ENCODE peak calls at places on chromosomes 6 and 20, in five cellular contexts. One of them, this sample, is unnamed.

GRCh38 chr6:108587258-108588059 is 26.7 kb downstream of the FOXO3 start:
- DNase-seq in A549: no peak
- DNase-seq in HepG2: peak; percentile 75
- DNase-seq in K562: no peak
- DNase-seq in GM12878: no peak
- DNase-seq in this sample: no peak

GRCh38 chr20:40535816-40536215 is 153.2 kb downstream of the MAFB start:
- DNase-seq in A549: no peak
- DNase-seq in HepG2: no peak
- DNase-seq in K562: no peak
- DNase-seq in GM12878: no peak
- DNase-seq in this sample: no peak

GRCh38 chr6:125995972-125996580 is 9.7 kb downstream of the TRMT11 start:
- DNase-seq in A549: peak; percentile 44
- DNase-seq in HepG2: peak; percentile 72
- DNase-seq in K562: peak; percentile 72
- DNase-seq in GM12878: peak; percentile 28
- DNase-seq in this sample: peak; percentile 83

GRCh38 chr6:41777886-41778285 is 1.8 kb downstream of the FRS3 start:
- DNase-seq in A549: no peak
- DNase-seq in HepG2: no peak
- DNase-seq in K562: no peak
- DNase-seq in GM12878: no peak
- DNase-seq in this sample: no peak

GRCh38 chr20:18224968-18225568 is 63.3 kb upstream of the ZNF133 start:
- DNase-seq in A549: peak; percentile 53
- DNase-seq in HepG2: peak; percentile 26
- DNase-seq in K562: no peak
- DNase-seq in GM12878: no peak
- DNase-seq in this sample: peak; percentile 20

GRCh38 chr6:142916881-142917280 is 28.1 kb downstream of the HIVEP2 start:
- DNase-seq in A549: no peak
- DNase-seq in HepG2: no peak
- DNase-seq in K562: no peak
- DNase-seq in GM12878: no peak
- DNase-seq in this sample: no peak

GRCh38 chr6:133804263-133804662 is 84.7 kb upstream of the TCF21 start:
- DNase-seq in A549: no peak
- DNase-seq in HepG2: no peak
- DNase-seq in K562: no peak
- DNase-seq in GM12878: no peak
- DNase-seq in this sample: no peak

GRCh38 chr6:106005013-106005412 is 81.1 kb upstream of the PRDM1 start:
- DNase-seq in A549: no peak
- DNase-seq in HepG2: no peak
- DNase-seq in K562: no peak
- DNase-seq in GM12878: no peak
- DNase-seq in this sample: peak; percentile 46

GRCh38 chr20:57329608-57330221 is at the start of gene SPO11:
- DNase-seq in A549: no peak
- DNase-seq in HepG2: no peak
- DNase-seq in K562: peak; percentile 69
- DNase-seq in GM12878: no peak
- DNase-seq in this sample: peak; percentile 91

GRCh38 chr6:52929321-52930164 is 20.0 kb upstream of the GSTA3 start:
- DNase-seq in A549: peak; percentile 32
- DNase-seq in HepG2: peak; percentile 43
- DNase-seq in K562: no peak
- DNase-seq in GM12878: no peak
- DNase-seq in this sample: no peak

GRCh38 chr6:34273242-34273805 is 24.5 kb upstream of the SMIM29 start:
- DNase-seq in A549: no peak
- DNase-seq in HepG2: peak; percentile 46
- DNase-seq in K562: peak; percentile 82
- DNase-seq in GM12878: no peak
- DNase-seq in this sample: no peak

GRCh38 chr20:33490934-33491656 is 1.2 kb downstream of the CBFA2T2 start:
- DNase-seq in A549: no peak
- DNase-seq in HepG2: no peak
- DNase-seq in K562: no peak
- DNase-seq in GM12878: no peak
- DNase-seq in this sample: no peak

GRCh38 chr20:57657537-57658446 is 37.6 kb upstream of the ZBP1 start:
- DNase-seq in A549: no peak
- DNase-seq in HepG2: peak; percentile 47
- DNase-seq in K562: no peak
- DNase-seq in GM12878: no peak
- DNase-seq in this sample: no peak

GRCh38 chr6:116779569-116780164 is 14.1 kb upstream of the FAM162B start:
- DNase-seq in A549: peak; percentile 6
- DNase-seq in HepG2: peak; percentile 58
- DNase-seq in K562: peak; percentile 11
- DNase-seq in GM12878: no peak
- DNase-seq in this sample: peak; percentile 85

GRCh38 chr6:105402090-105402980 is 547 bp downstream of the PREP start:
- DNase-seq in A549: peak; percentile 36
- DNase-seq in HepG2: peak; percentile 25
- DNase-seq in K562: no peak
- DNase-seq in GM12878: no peak
- DNase-seq in this sample: peak; percentile 40

GRCh38 chr6:118507636-118508035 is 40.5 kb upstream of the PLN start:
- DNase-seq in A549: no peak
- DNase-seq in HepG2: no peak
- DNase-seq in K562: no peak
- DNase-seq in GM12878: no peak
- DNase-seq in this sample: no peak

GRCh38 chr6:41767112-41767946 is 12.4 kb downstream of the FRS3 start:
- DNase-seq in A549: no peak
- DNase-seq in HepG2: peak; percentile 82
- DNase-seq in K562: peak; percentile 68
- DNase-seq in GM12878: no peak
- DNase-seq in this sample: no peak

GRCh38 chr6:15994814-15995459 is 133.9 kb upstream of the MYLIP start:
- DNase-seq in A549: no peak
- DNase-seq in HepG2: no peak
- DNase-seq in K562: peak; percentile 73
- DNase-seq in GM12878: no peak
- DNase-seq in this sample: no peak
- TF ChIP-seq JUNB in A549: no peak
- TF ChIP-seq JUNB in HepG2: no peak
- TF ChIP-seq JUNB in K562: no peak
- TF ChIP-seq JUNB in GM12878: no peak
- TF ChIP-seq JUNB in this sample: no peak

GRCh38 chr6:155177369-155177961 is 86.3 kb upstream of the CLDN20 start:
- DNase-seq in A549: peak; percentile 36
- DNase-seq in HepG2: peak; percentile 72
- DNase-seq in K562: peak; percentile 50
- DNase-seq in GM12878: no peak
- DNase-seq in this sample: peak; percentile 90
- TF ChIP-seq JUNB in A549: no peak
- TF ChIP-seq JUNB in HepG2: no peak
- TF ChIP-seq JUNB in K562: no peak
- TF ChIP-seq JUNB in GM12878: no peak
- TF ChIP-seq JUNB in this sample: no peak

GRCh38 chr6:70377372-70377771 is 35.9 kb upstream of the FAM135A start:
- DNase-seq in A549: no peak
- DNase-seq in HepG2: no peak
- DNase-seq in K562: no peak
- DNase-seq in GM12878: no peak
- DNase-seq in this sample: no peak
- TF ChIP-seq JUNB in A549: no peak
- TF ChIP-seq JUNB in HepG2: no peak
- TF ChIP-seq JUNB in K562: no peak
- TF ChIP-seq JUNB in GM12878: no peak
- TF ChIP-seq JUNB in this sample: no peak

GRCh38 chr20:25706793-25707192 is 10.1 kb upstream of the ZNF337 start:
- DNase-seq in A549: no peak
- DNase-seq in HepG2: no peak
- DNase-seq in K562: no peak
- DNase-seq in GM12878: no peak
- DNase-seq in this sample: no peak
- TF ChIP-seq JUNB in A549: no peak
- TF ChIP-seq JUNB in HepG2: no peak
- TF ChIP-seq JUNB in K562: no peak
- TF ChIP-seq JUNB in GM12878: no peak
- TF ChIP-seq JUNB in this sample: no peak

GRCh38 chr6:25415274-25415673 is 136.1 kb downstream of the CARMIL1 start:
- DNase-seq in A549: no peak
- DNase-seq in HepG2: no peak
- DNase-seq in K562: no peak
- DNase-seq in GM12878: no peak
- DNase-seq in this sample: no peak

GRCh38 chr6:25411316-25411961 is 132.3 kb downstream of the CARMIL1 start:
- DNase-seq in A549: no peak
- DNase-seq in HepG2: no peak
- DNase-seq in K562: no peak
- DNase-seq in GM12878: no peak
- DNase-seq in this sample: no peak

GRCh38 chr6:25414755-25415154 is 135.6 kb downstream of the CARMIL1 start:
- DNase-seq in A549: no peak
- DNase-seq in HepG2: no peak
- DNase-seq in K562: no peak
- DNase-seq in GM12878: no peak
- DNase-seq in this sample: no peak

GRCh38 chr6:25414168-25414567 is 135.0 kb downstream of the CARMIL1 start:
- DNase-seq in A549: no peak
- DNase-seq in HepG2: no peak
- DNase-seq in K562: no peak
- DNase-seq in GM12878: no peak
- DNase-seq in this sample: no peak

GRCh38 chr6:25413506-25413905 is 134.3 kb downstream of the CARMIL1 start:
- DNase-seq in A549: no peak
- DNase-seq in HepG2: no peak
- DNase-seq in K562: no peak
- DNase-seq in GM12878: no peak
- DNase-seq in this sample: peak; percentile 44
- TF ChIP-seq JUNB in A549: no peak
- TF ChIP-seq JUNB in HepG2: no peak
- TF ChIP-seq JUNB in K562: no peak
- TF ChIP-seq JUNB in GM12878: no peak
- TF ChIP-seq JUNB in this sample: no peak

GRCh38 chr6:38063973-38064372 is 244.4 kb downstream of the ZFAND3 start:
- DNase-seq in A549: no peak
- DNase-seq in HepG2: no peak
- DNase-seq in K562: no peak
- DNase-seq in GM12878: no peak
- DNase-seq in this sample: no peak

GRCh38 chr6:38064431-38064830 is 244.9 kb downstream of the ZFAND3 start:
- DNase-seq in A549: no peak
- DNase-seq in HepG2: no peak
- DNase-seq in K562: no peak
- DNase-seq in GM12878: no peak
- DNase-seq in this sample: no peak

GRCh38 chr6:38067263-38067980 is 247.9 kb downstream of the ZFAND3 start:
- DNase-seq in A549: no peak
- DNase-seq in HepG2: no peak
- DNase-seq in K562: no peak
- DNase-seq in GM12878: no peak
- DNase-seq in this sample: no peak

GRCh38 chr6:38065734-38066133 is 246.2 kb downstream of the ZFAND3 start:
- DNase-seq in A549: no peak
- DNase-seq in HepG2: no peak
- DNase-seq in K562: no peak
- DNase-seq in GM12878: no peak
- DNase-seq in this sample: no peak

DNA sequence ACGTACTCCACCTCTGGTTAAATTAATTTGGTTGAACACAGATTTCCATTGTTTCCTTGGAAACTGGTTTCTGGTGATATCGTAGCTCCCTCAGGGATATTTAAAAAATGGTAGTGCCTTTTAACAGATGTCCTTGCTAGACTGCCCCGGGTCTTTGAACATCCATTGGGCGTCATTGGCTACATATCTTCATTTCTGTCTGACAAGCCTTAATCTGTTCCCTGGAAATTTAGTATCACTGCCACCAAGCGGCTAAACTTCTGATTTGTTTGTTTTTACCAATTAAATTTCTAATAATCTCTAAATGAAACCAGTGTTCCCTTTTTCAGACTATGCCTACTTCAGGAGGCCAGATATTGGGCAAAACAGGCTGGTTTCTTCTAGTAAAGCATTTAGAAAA is 249.3 kb downstream of the ZFAND3 start:
- DNase-seq in A549: no peak
- DNase-seq in HepG2: no peak
- DNase-seq in K562: no peak
- DNase-seq in GM12878: no peak
- DNase-seq in this sample: no peak
- TF ChIP-seq JUNB in A549: no peak
- TF ChIP-seq JUNB in HepG2: no peak
- TF ChIP-seq JUNB in K562: no peak
- TF ChIP-seq JUNB in GM12878: no peak
- TF ChIP-seq JUNB in this sample: no peak

GRCh38 chr6:32413427-32414047 is 6.6 kb upstream of the BTNL2 start:
- DNase-seq in A549: peak; percentile 37
- DNase-seq in HepG2: peak; percentile 50
- DNase-seq in K562: peak; percentile 83
- DNase-seq in GM12878: peak; percentile 40
- DNase-seq in this sample: peak; percentile 87
- TF ChIP-seq JUNB in A549: no peak
- TF ChIP-seq JUNB in HepG2: no peak
- TF ChIP-seq JUNB in K562: no peak
- TF ChIP-seq JUNB in GM12878: no peak
- TF ChIP-seq JUNB in this sample: no peak